ENCODE peak calls at places on chromosomes 6 and 20, in four cellular contexts. L, D, S and Z are unnamed samples.
A peak's percentile ranks its signal among the peaks of the same experiment; 100 is the strongest.

GRCh38 chr6:142900467-142900961 is 44.5 kb downstream of the HIVEP2 start:
- DNase-seq in L (no peak), D (no peak), S (peak; percentile 30), Z (no peak)

GRCh38 chr6:161057103-161058091 is 65.8 kb downstream of the MAP3K4 start:
- DNase-seq in L (no peak), D (no peak), S (no peak), Z (no peak)

GRCh38 chr6:28941681-28942448 is 18.1 kb upstream of the TRIM27 start:
- DNase-seq in L (no peak), D (peak; percentile 83), S (no peak), Z (no peak)

GRCh38 chr6:1082040-1082935 is 229.6 kb upstream of the FOXQ1 start:
- DNase-seq in L (no peak), D (no peak), S (peak; percentile 25), Z (no peak)

GRCh38 chr6:136609878-136610706 is 59.9 kb upstream of the MAP7 start:
- DNase-seq in L (no peak), D (peak; percentile 81), S (peak; percentile 99), Z (peak; percentile 70)

GRCh38 chr20:63167918-63168520 is 47.9 kb downstream of the YTHDF1 start:
- DNase-seq in L (peak; percentile 17), D (no peak), S (no peak), Z (no peak)

GRCh38 chr6:154289818-154290508 is 66.6 kb downstream of the IPCEF1 start:
- DNase-seq in L (no peak), D (no peak), S (no peak), Z (no peak)

GRCh38 chr20:57195759-57196100 is 70.7 kb downstream of the BMP7 start:
- DNase-seq in L (no peak), D (no peak), S (no peak), Z (no peak)

GRCh38 chr20:50588034-50588736 is 78.0 kb downstream of the PTPN1 start:
- DNase-seq in L (peak; percentile 77), D (peak; percentile 67), S (peak; percentile 69), Z (no peak)

GRCh38 chr20:32681175-32682084 is 7.7 kb upstream of the C20orf203 start:
- DNase-seq in L (no peak), D (no peak), S (peak; percentile 11), Z (no peak)

GRCh38 chr6:84166395-84166794 is 61.0 kb downstream of the CEP162 start:
- DNase-seq in L (no peak), D (no peak), S (no peak), Z (peak; percentile 56)

GRCh38 chr6:39062014-39062740 is 13.6 kb downstream of the GLP1R start:
- DNase-seq in L (no peak), D (no peak), S (no peak), Z (no peak)

GRCh38 chr20:13546497-13547131 is 92.1 kb downstream of the TASP1 start:
- DNase-seq in L (peak; percentile 79), D (peak; percentile 69), S (peak; percentile 82), Z (peak; percentile 34)

GRCh38 chr6:159890802-159891201 is at the start of gene MAS1:
- DNase-seq in L (no peak), D (no peak), S (no peak), Z (no peak)

GRCh38 chr20:59006864-59007757 is at the start of gene CTSZ:
- DNase-seq in L (peak; percentile 71), D (peak; percentile 41), S (peak; percentile 33), Z (no peak)

GRCh38 chr6:35955970-35956369 is 35.1 kb upstream of the SRPK1 start:
- DNase-seq in L (no peak), D (no peak), S (no peak), Z (no peak)

GRCh38 chr20:58135441-58136170 is 92.8 kb downstream of the ANKRD60 start:
- DNase-seq in L (no peak), D (peak; percentile 13), S (no peak), Z (no peak)

GRCh38 chr20:51760905-51761544 is 7.2 kb downstream of the ATP9A start:
- DNase-seq in L (no peak), D (no peak), S (peak; percentile 40), Z (no peak)

GRCh38 chr20:23641936-23642751 is 4.4 kb upstream of the CST3 start:
- DNase-seq in L (no peak), D (no peak), S (peak; percentile 81), Z (no peak)

GRCh38 chr6:129875610-129876515 is 14.7 kb upstream of the TMEM244 start:
- DNase-seq in L (no peak), D (no peak), S (no peak), Z (no peak)

GRCh38 chr20:39752235-39752876 is 790.2 kb downstream of the DHX35 start:
- DNase-seq in L (no peak), D (no peak), S (no peak), Z (no peak)
- H3K4me3 ChIP-seq in L (no peak overlapping the region), D (no peak overlapping the region), S (no peak overlapping the region), Z (no peak overlapping the region)

GRCh38 chr6:96542702-96543101 is 20.2 kb upstream of the FHL5 start:
- DNase-seq in L (no peak), D (no peak), S (peak; percentile 15), Z (no peak)

GRCh38 chr6:96545882-96546281 is 17.0 kb upstream of the FHL5 start:
- DNase-seq in L (no peak), D (no peak), S (no peak), Z (no peak)

GRCh38 chr6:96547654-96548053 is 15.3 kb upstream of the FHL5 start:
- DNase-seq in L (no peak), D (no peak), S (no peak), Z (no peak)
- TF ChIP-seq CTCF in L (no peak), D (no peak), S (no peak), Z (no peak)

DNA sequence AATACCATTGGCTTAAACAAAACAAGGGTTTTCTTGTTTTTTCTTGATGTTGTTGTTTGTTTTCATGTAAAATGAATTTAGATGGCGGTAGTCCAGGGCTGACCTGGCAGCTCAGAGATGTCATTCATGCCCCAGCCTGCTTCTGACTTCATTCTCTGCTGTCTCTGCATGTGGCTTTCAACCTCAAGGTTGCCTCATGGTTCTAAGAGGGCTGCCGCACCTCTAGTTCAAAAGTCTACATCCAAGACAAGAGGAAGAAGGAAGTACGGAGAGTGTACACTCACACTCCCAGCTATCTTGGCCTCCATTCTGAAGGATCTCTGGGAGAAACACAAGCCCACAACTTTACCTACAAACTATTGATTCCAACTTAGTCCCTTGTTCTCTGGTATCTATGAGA is 1.2 kb upstream of the BTN3A3 start:
- DNase-seq in L (no peak), D (no peak), S (no peak), Z (no peak)
- H3K4me3 ChIP-seq in L (no peak overlapping the region), D (no peak overlapping the region), S (no peak overlapping the region), Z (no peak overlapping the region)

GRCh38 chr6:7910298-7910653 is 312 bp downstream of the TXNDC5 start:
- DNase-seq in L (no peak), D (no peak), S (no peak), Z (no peak)
- TF ChIP-seq CTCF in L (no peak), D (no peak), S (no peak), Z (no peak)

GRCh38 chr20:21183722-21184121 is 57.8 kb downstream of the KIZ start:
- DNase-seq in L (no peak), D (no peak), S (no peak), Z (no peak)
- H3K4me3 ChIP-seq in L (no peak overlapping the region), D (no peak overlapping the region), S (no peak overlapping the region), Z (no peak overlapping the region)

GRCh38 chr6:148943451-148943850 is 196.6 kb downstream of the UST start:
- DNase-seq in L (no peak), D (no peak), S (peak; percentile 45), Z (no peak)
- TF ChIP-seq CTCF in L (no peak), D (no peak), S (no peak), Z (no peak)

GRCh38 chr6:69832558-69832957 is 33.8 kb upstream of the COL19A1 start:
- DNase-seq in L (no peak), D (no peak), S (no peak), Z (no peak)

GRCh38 chr6:69835414-69836179 is 30.8 kb upstream of the COL19A1 start:
- DNase-seq in L (no peak), D (no peak), S (peak; percentile 88), Z (peak; percentile 14)
- H3K4me3 ChIP-seq in L (no peak overlapping the region), D (no peak overlapping the region), S (peak overlapping the region; percentile 43), Z (no peak overlapping the region)